ENCODE peak calls at places on chromosome 19, in four cellular contexts. Z is K562, F is WTC11, D is HepG2. A is an unnamed sample.
A peak's percentile ranks its signal among the peaks of the same experiment; 100 is the strongest.

GRCh38 chr19:5990289-5990797 is 12.4 kb upstream of the RANBP3 start:
- DNase-seq in Z (peak; percentile 79), F (peak; percentile 44), D (no peak), A (peak; percentile 43)

GRCh38 chr19:30001794-30002193 is 59.8 kb downstream of the URI1 start:
- DNase-seq in Z (peak; percentile 7), F (no peak), D (peak; percentile 3), A (no peak)

GRCh38 chr19:56148096-56148495 is 7.0 kb downstream of the ZNF444 start:
- DNase-seq in Z (no peak), F (no peak), D (no peak), A (no peak)

GRCh38 chr19:41939861-41940442 is 11.7 kb upstream of the ERFL start:
- DNase-seq in Z (peak; percentile 87), F (peak; percentile 46), D (no peak), A (no peak)

GRCh38 chr19:17504456-17504855 is 7.0 kb upstream of the PGLS start:
- DNase-seq in Z (no peak), F (no peak), D (no peak), A (no peak)

GRCh38 chr19:16027528-16027927 is 48.8 kb upstream of the TPM4 start:
- DNase-seq in Z (no peak), F (no peak), D (no peak), A (no peak)

GRCh38 chr19:10270616-10271394 is at the start of gene ICAM1:
- DNase-seq in Z (peak; percentile 83), F (peak; percentile 78), D (peak; percentile 83), A (no peak)

GRCh38 chr19:13844130-13844631 is 32.8 kb upstream of the NANOS3 start:
- DNase-seq in Z (no peak), F (no peak), D (no peak), A (peak; percentile 78)

GRCh38 chr19:13301627-13302334 is 151.6 kb downstream of the IER2 start:
- DNase-seq in Z (no peak), F (no peak), D (no peak), A (no peak)

GRCh38 chr19:11265785-11266236 is 3.5 kb upstream of the DOCK6 start:
- DNase-seq in Z (peak; percentile 14), F (no peak), D (peak; percentile 93), A (peak; percentile 87)

GRCh38 chr19:39778763-39779162 is at the start of gene LEUTX:
- DNase-seq in Z (no peak), F (no peak), D (no peak), A (no peak)

GRCh38 chr19:41373993-41374392 is 2.3 kb upstream of the TMEM91 start:
- DNase-seq in Z (no peak), F (no peak), D (no peak), A (no peak)

GRCh38 chr19:32812036-32812435 is 57.5 kb downstream of the SLC7A9 start:
- DNase-seq in Z (no peak), F (no peak), D (no peak), A (no peak)

GRCh38 chr19:5255602-5256231 is 84.9 kb downstream of the PTPRS start:
- DNase-seq in Z (no peak), F (no peak), D (no peak), A (no peak)

GRCh38 chr19:58021541-58022282 is 12.1 kb upstream of the ZSCAN1 start:
- DNase-seq in Z (peak; percentile 58), F (peak; percentile 84), D (peak; percentile 53), A (peak; percentile 18)

GRCh38 chr19:50173144-50173543 is 10.1 kb upstream of the IZUMO2 start:
- DNase-seq in Z (no peak), F (no peak), D (no peak), A (no peak)

GRCh38 chr19:48873476-48874308 is 1.5 kb downstream of the PPP1R15A start:
- DNase-seq in Z (peak; percentile 97), F (no peak), D (no peak), A (no peak)

GRCh38 chr19:54462713-54463530 is 656 bp downstream of the LENG9 start:
- DNase-seq in Z (no peak), F (peak; percentile 69), D (peak; percentile 54), A (no peak)

GRCh38 chr19:29767039-29767735 is 44.6 kb upstream of the CCNE1 start:
- DNase-seq in Z (no peak), F (no peak), D (no peak), A (no peak)

GRCh38 chr19:39830406-39830805 is 3.6 kb downstream of the DYRK1B start:
- DNase-seq in Z (no peak), F (no peak), D (no peak), A (no peak)

GRCh38 chr19:41886761-41887710 is 4.1 kb downstream of the ARHGEF1 start:
- DNase-seq in Z (no peak), F (no peak), D (no peak), A (no peak)

GRCh38 chr19:20247016-20247683 is 80.1 kb downstream of the ZNF486 start:
- DNase-seq in Z (no peak), F (peak; percentile 69), D (no peak), A (no peak)

GRCh38 chr19:49882643-49883042 is 5.1 kb downstream of the TBC1D17 start:
- DNase-seq in Z (no peak), F (no peak), D (no peak), A (no peak)

GRCh38 chr19:58559275-58560006 is 1.0 kb upstream of the UBE2M start:
- DNase-seq in Z (peak; percentile 98), F (peak; percentile 90), D (peak; percentile 92), A (peak; percentile 99)

GRCh38 chr19:14434157-14434501 is 1.0 kb downstream of the PKN1 start:
- DNase-seq in Z (no peak), F (no peak), D (no peak), A (no peak)

GRCh38 chr19:1811942-1812425 is at the start of gene ATP8B3:
- DNase-seq in Z (peak; percentile 99), F (no peak), D (no peak), A (no peak)
- TF ChIP-seq JUN in Z (no peak), F (no peak), D (no peak), A (peak; percentile 43)

GRCh38 chr19:3270908-3271307 is 46.4 kb downstream of the CELF5 start:
- DNase-seq in Z (peak; percentile 75), F (peak; percentile 66), D (peak; percentile 43), A (peak; percentile 73)
- TF ChIP-seq JUN in Z (no peak), F (no peak), D (no peak), A (no peak)

GRCh38 chr19:2336528-2337328 is 8.2 kb downstream of the SPPL2B start:
- DNase-seq in Z (no peak), F (no peak), D (no peak), A (no peak)
- TF ChIP-seq JUN in Z (no peak), F (no peak), D (no peak), A (no peak)

GRCh38 chr19:46202872-46203860 is 26.4 kb upstream of the IGFL1 start:
- DNase-seq in Z (no peak), F (no peak), D (peak; percentile 14), A (peak; percentile 83)
- TF ChIP-seq JUN in Z (no peak), F (no peak), D (no peak), A (peak; percentile 73)

DNA sequence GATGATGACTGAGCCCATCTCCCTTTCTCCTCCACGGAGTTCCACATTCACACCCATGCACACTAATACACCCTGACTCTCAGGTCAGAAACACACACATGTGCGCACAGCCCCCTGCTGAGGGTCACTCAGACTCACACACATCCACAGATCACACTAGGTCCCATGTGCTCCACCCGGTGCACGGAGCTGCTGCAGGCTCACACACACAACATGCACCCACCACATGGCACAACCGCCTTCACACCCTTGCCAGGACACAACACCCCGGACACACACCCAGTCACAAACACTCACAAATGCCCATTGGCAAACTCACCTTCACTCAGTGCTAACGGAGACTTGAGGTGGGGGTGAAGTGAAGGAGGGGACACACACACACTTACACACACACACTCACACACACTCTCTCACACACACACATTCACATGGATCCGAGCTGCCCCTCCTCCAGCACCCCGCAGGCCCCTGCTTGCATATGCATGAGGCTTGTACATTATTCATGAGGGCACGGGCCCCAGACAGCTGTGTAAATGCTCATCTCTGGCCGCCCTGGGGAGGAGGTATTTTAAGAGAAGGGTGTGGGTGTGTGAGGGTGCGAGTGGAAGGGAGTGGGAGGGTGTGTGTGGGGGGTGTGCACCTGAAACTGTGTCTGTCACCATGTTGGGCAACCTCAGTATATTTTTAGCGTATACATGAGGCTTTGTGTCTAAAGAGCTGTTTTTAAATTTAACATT is 2.2 kb downstream of the NCAN start:
- DNase-seq in Z (no peak), F (peak; percentile 54), D (no peak), A (no peak)
- TF ChIP-seq JUN in Z (no peak), F (no peak), D (no peak), A (no peak)

GRCh38 chr19:35903550-35904179 is 1.3 kb downstream of the HCST start:
- DNase-seq in Z (peak; percentile 80), F (peak; percentile 79), D (peak; percentile 52), A (peak; percentile 76)
- TF ChIP-seq JUN in Z (no peak), F (no peak), D (no peak), A (no peak)

GRCh38 chr19:51448011-51448744 is 10.1 kb downstream of the SIGLEC8 start:
- DNase-seq in Z (no peak), F (no peak), D (no peak), A (no peak)
- TF ChIP-seq JUN in Z (no peak), F (no peak), D (no peak), A (no peak)

DNA sequence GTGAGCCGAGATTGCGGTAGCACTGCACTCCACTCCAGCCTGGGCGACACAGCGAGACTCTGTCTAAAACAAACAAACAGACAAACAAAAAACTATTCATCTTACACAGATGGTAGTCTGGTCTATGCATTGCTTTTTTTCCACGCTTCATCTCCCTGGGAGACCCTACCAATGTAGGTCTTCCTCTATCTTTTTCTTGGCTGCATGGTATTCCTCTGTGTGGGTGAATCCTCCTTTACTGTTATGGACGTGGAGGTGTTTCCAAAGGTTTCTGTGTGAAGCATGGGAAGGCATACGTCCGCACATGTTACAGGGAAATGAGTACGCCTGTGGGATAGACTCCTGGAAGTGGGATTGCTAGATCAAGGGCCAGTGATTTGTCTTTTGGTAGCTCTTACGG is 5.6 kb downstream of the BICRA start:
- DNase-seq in Z (no peak), F (no peak), D (no peak), A (no peak)
- TF ChIP-seq JUN in Z (no peak), F (no peak), D (no peak), A (no peak)

DNA sequence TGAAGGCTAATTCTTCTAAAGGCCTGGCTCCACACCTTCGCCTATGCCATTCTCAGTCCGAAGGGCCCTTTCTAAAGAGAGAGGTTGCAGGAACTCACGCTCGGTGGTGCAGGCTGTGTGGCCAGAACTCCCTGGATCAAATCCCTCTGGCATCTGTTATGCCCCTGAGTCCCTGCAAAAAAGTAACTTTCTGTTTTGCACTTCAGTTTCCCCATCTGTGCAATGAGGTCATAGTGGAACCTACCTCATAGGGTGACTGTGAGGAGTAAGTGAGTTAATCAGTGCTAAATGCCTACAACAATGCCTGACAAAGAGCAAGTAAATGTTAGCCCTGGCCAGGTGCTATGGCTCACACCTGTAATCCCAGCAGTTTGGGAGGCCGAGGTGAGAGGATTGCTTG is 7.3 kb downstream of the IGSF23 start:
- DNase-seq in Z (no peak), F (no peak), D (no peak), A (no peak)
- TF ChIP-seq JUN in Z (no peak), F (no peak), D (no peak), A (no peak)